ENCODE peak calls at places on chromosomes 2 and 18, in four cellular contexts. R is stimulated activated effector memory CD8-positive, alpha-beta T cell treated with anti-CD3 and anti-CD28 coated beads, Interleukin-12 subunit alpha, Interleukin-12 subunit beta, amount 100 ng/mL, for 72 hours; A is stimulated activated CD4-positive, alpha-beta T cell treated with anti-CD3 and anti-CD28 coated beads, Interleukin-1b, Interleukin-23, amount 100 ng/mL, for 24 hours; S is A549. N is an unnamed sample.

GRCh38 chr2:99425022-99425421 is 64.8 kb downstream of the REV1 start:
- DNase-seq in R (no peak), A (no peak), S (no peak), N (no peak)

GRCh38 chr2:71778514-71779305 is 325.3 kb downstream of the DYSF start:
- DNase-seq in R (no peak), A (no peak), S (no peak), N (no peak)

GRCh38 chr2:112646102-112646719 is 472 bp downstream of the SLC20A1 start:
- DNase-seq in R (peak), A (no peak), S (no peak), N (peak)

GRCh38 chr2:78261454-78261853 is 739.3 kb upstream of the LRRTM4 start:
- DNase-seq in R (no peak), A (no peak), S (no peak), N (no peak)

GRCh38 chr18:36352384-36352783 is 54.9 kb downstream of the FHOD3 start:
- DNase-seq in R (no peak), A (no peak), S (no peak), N (no peak)

GRCh38 chr2:196971574-196972279 is 45.2 kb upstream of the PGAP1 start:
- DNase-seq in R (no peak), A (no peak), S (no peak), N (no peak)

GRCh38 chr2:69624611-69625010 is 18.9 kb downstream of the AAK1 start:
- DNase-seq in R (no peak), A (no peak), S (no peak), N (no peak)

GRCh38 chr2:75389271-75389670 is 171.5 kb downstream of the EVA1A start:
- DNase-seq in R (no peak), A (no peak), S (no peak), N (no peak)

GRCh38 chr2:63755216-63755615 is 86.5 kb upstream of the UGP2 start:
- DNase-seq in R (no peak), A (no peak), S (no peak), N (no peak)

GRCh38 chr2:134290363-134290762 is 36.5 kb downstream of the MGAT5 start:
- DNase-seq in R (no peak), A (no peak), S (no peak), N (no peak)